ENCODE peak calls at places on chromosomes 1 and 21, in eight cellular contexts. R is PC-9, Q is OCI-LY7, H is neural progenitor cell, V is fibroblast of lung, E is HCT116, G is endothelial cell of umbilical vein, X is Karpas-422. W is an unnamed sample.

GRCh38 chr1:116123837-116124533 is 12.8 kb downstream of the MAB21L3 start:
- DNase-seq in R (no peak), Q (no peak), H (no peak), V (no peak), E (no peak), G (no peak), X (no peak), W (no peak)

GRCh38 chr1:247487057-247487456 is 29.2 kb upstream of the OR2B11 start:
- DNase-seq in R (no peak), Q (peak; percentile 18), H (peak; percentile 49), V (peak; percentile 21), E (peak; percentile 26), G (peak; percentile 10), X (peak; percentile 66), W (peak; percentile 69)

GRCh38 chr1:235069577-235070563 is 58.8 kb downstream of the TOMM20 start:
- DNase-seq in R (peak; percentile 99), Q (no peak), H (no peak), V (peak; percentile 83), E (no peak), G (no peak), X (no peak), W (no peak)

GRCh38 chr1:11158720-11159321 is 30.3 kb upstream of the ANGPTL7 start:
- DNase-seq in R (peak; percentile 81), Q (no peak), H (no peak), V (peak; percentile 98), E (no peak), G (peak; percentile 45), X (no peak), W (no peak)

GRCh38 chr1:186213225-186213607 is 161.8 kb downstream of the TPR start:
- DNase-seq in R (no peak), Q (no peak), H (no peak), V (no peak), E (no peak), G (no peak), X (no peak), W (no peak)

GRCh38 chr1:21662426-21663250 is 6.5 kb downstream of the RAP1GAP start:
- DNase-seq in R (no peak), Q (no peak), H (no peak), V (no peak), E (no peak), G (no peak), X (no peak), W (no peak)

GRCh38 chr1:9289090-9289534 is 3.6 kb upstream of the SPSB1 start:
- DNase-seq in R (peak; percentile 46), Q (peak; percentile 80), H (peak; percentile 77), V (peak; percentile 79), E (peak; percentile 77), G (peak; percentile 83), X (peak; percentile 91), W (peak; percentile 78)

GRCh38 chr1:55604194-55604593 is 389.0 kb upstream of the USP24 start:
- DNase-seq in R (no peak), Q (no peak), H (no peak), V (no peak), E (no peak), G (no peak), X (no peak), W (no peak)

GRCh38 chr1:177934927-177935326 is 34.9 kb downstream of the SEC16B start:
- DNase-seq in R (no peak), Q (no peak), H (no peak), V (no peak), E (no peak), G (no peak), X (no peak), W (no peak)

GRCh38 chr1:54581621-54582035 is 33.6 kb downstream of the ACOT11 start:
- DNase-seq in R (peak; percentile 69), Q (no peak), H (no peak), V (peak; percentile 82), E (peak; percentile 29), G (peak; percentile 34), X (no peak), W (no peak)

GRCh38 chr1:231161711-231162299 is at the start of gene TRIM67:
- DNase-seq in R (no peak), Q (no peak), H (peak; percentile 74), V (peak; percentile 7), E (no peak), G (peak; percentile 21), X (no peak), W (no peak)

GRCh38 chr1:9203623-9204022 is 31.0 kb upstream of the H6PD start:
- DNase-seq in R (no peak), Q (no peak), H (no peak), V (no peak), E (no peak), G (no peak), X (no peak), W (no peak)

GRCh38 chr21:16040601-16041000 is 310.8 kb downstream of the USP25 start:
- DNase-seq in R (no peak), Q (no peak), H (no peak), V (peak; percentile 57), E (no peak), G (no peak), X (no peak), W (no peak)

GRCh38 chr1:190453550-190453949 is 24.1 kb downstream of the BRINP3 start:
- DNase-seq in R (no peak), Q (peak; percentile 8), H (no peak), V (peak; percentile 32), E (no peak), G (no peak), X (no peak), W (no peak)

GRCh38 chr1:200411406-200412257 is 1.8 kb upstream of the ZNF281 start:
- DNase-seq in R (no peak), Q (no peak), H (peak; percentile 34), V (no peak), E (no peak), G (no peak), X (no peak), W (no peak)

GRCh38 chr1:109307363-109308021 is 681 bp upstream of the MYBPHL start:
- DNase-seq in R (no peak), Q (peak; percentile 71), H (peak; percentile 59), V (peak; percentile 18), E (no peak), G (no peak), X (peak; percentile 97), W (no peak)

GRCh38 chr1:6092211-6092610 is 46.5 kb downstream of the KCNAB2 start:
- DNase-seq in R (no peak), Q (no peak), H (no peak), V (no peak), E (no peak), G (no peak), X (no peak), W (no peak)

GRCh38 chr1:161261859-161262225 is 3.3 kb downstream of the PCP4L1 start:
- DNase-seq in R (no peak), Q (no peak), H (no peak), V (no peak), E (no peak), G (no peak), X (no peak), W (no peak)

GRCh38 chr1:117734403-117734802 is 128.6 kb downstream of the TENT5C start:
- DNase-seq in R (no peak), Q (no peak), H (no peak), V (no peak), E (no peak), G (no peak), X (no peak), W (no peak)

GRCh38 chr1:243364330-243364729 is 108.5 kb downstream of the SDCCAG8 start:
- DNase-seq in R (no peak), Q (no peak), H (no peak), V (no peak), E (no peak), G (no peak), X (no peak), W (no peak)

GRCh38 chr1:209876091-209876800 is 48.5 kb downstream of the UTP25 start:
- DNase-seq in R (no peak), Q (no peak), H (no peak), V (peak; percentile 31), E (no peak), G (no peak), X (no peak), W (no peak)

DNA sequence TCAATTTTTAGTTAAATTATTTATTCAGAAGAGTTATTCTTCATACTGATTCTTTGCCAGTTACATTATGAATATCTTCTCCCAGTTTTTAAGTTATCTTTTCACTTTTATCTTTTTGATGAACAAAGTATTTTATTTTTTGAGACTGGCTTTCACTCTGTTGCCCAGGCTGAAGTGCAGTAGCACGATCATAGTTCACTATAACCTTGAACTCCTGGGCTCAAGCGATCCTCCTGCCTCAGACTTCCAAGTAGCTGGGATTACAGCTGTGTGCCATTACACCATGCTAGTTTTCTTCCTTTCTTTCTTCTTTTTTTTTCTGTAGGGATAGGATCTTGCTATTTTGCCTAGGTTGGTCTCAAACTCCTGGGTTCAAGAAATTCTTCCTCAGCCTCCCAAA is 3.5 kb downstream of the GORAB start:
- DNase-seq in R (no peak), Q (no peak), H (no peak), V (no peak), E (no peak), G (no peak), X (no peak), W (no peak)
- H3K4me1 ChIP-seq in R (peaks cover 14% of the 10 kb centered on the region), Q (peaks cover 14% of the 10 kb centered on the region), H (peaks cover 12% of the 10 kb centered on the region), V (peaks cover 10% of the 10 kb centered on the region), E (peaks cover 14% of the 10 kb centered on the region), G (peaks cover 17% of the 10 kb centered on the region), X (peaks cover 27% of the 10 kb centered on the region), W (peaks cover 10% of the 10 kb centered on the region)

GRCh38 chr1:42933060-42933586 is 25.5 kb downstream of the SLC2A1 start:
- DNase-seq in R (no peak), Q (no peak), H (no peak), V (no peak), E (no peak), G (no peak), X (no peak), W (no peak)
- H4K20me1 ChIP-seq in R (no peaks in the 10 kb centered on the region), Q (peaks cover 10% of the 10 kb centered on the region), H (peaks cover 100% of the 10 kb centered on the region), V (no peaks in the 10 kb centered on the region), E (no peaks in the 10 kb centered on the region), G (no peaks in the 10 kb centered on the region), X (peaks cover 48% of the 10 kb centered on the region), W (no peaks in the 10 kb centered on the region)

DNA sequence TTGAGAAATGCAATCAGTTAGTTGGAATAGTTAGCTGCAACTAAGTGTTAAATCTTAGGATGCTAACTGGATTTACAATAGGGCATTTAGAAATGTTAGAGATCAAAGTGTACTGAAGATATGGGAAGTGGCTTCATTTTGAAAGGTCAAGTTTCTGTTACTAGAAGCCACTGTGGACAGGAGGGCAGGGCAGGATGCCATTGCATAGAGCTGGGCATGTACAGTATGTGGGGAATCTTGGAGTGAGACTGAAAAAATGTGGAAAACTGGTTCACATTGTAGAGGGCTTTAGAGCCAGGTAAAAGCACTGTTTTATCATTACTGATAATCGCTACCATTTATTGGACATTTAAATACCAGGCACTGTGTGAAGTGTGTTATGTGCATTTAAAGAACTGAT is 31.0 kb downstream of the ARID1A start:
- DNase-seq in R (no peak), Q (no peak), H (no peak), V (no peak), E (no peak), G (no peak), X (no peak), W (no peak)
- H3K4me1 ChIP-seq in R (peaks cover 74% of the 10 kb centered on the region), Q (peaks cover 36% of the 10 kb centered on the region), H (peaks cover 64% of the 10 kb centered on the region), V (peaks cover 23% of the 10 kb centered on the region), E (peaks cover 58% of the 10 kb centered on the region), G (peaks cover 33% of the 10 kb centered on the region), X (peaks cover 38% of the 10 kb centered on the region), W (peaks cover 87% of the 10 kb centered on the region)

DNA sequence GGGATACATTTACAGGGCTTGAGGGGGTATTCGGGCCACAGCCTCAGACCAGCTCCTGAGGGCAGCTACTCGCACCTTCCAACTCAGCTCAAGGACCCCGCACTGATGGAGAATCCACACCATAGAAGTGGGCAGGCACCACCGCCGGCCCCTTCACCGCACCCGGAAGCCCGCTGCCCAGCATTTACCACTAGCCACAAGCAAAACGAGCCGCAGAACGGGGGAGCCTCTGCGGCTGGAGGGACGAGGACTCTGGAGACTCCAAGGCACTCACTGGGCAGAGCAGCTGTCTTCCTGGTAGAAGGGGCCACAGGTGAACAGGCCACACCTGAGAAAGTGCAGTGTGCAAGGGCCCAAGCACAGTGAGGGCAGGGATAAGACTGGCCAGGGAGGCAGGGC is 5.4 kb downstream of the UBE2J2 start:
- DNase-seq in R (no peak), Q (no peak), H (no peak), V (no peak), E (no peak), G (no peak), X (no peak), W (no peak)
- H4K20me1 ChIP-seq in R (peaks cover 65% of the 10 kb centered on the region), Q (peaks cover 12% of the 10 kb centered on the region), H (peaks cover 91% of the 10 kb centered on the region), V (no peaks in the 10 kb centered on the region), E (no peaks in the 10 kb centered on the region), G (no peaks in the 10 kb centered on the region), X (peaks cover 51% of the 10 kb centered on the region), W (no peaks in the 10 kb centered on the region)